ENCODE peak calls at places on chromosome 22, in nine cellular contexts. X is erythroblast; F is AG09309; U is iPS DF 6.9; G is HS-5; W is fibroblast of the conjunctiva; A is SHP77 treated with DMSO at 0.1 percent for 48 hours; H is activated CD4-positive, CD25-positive, alpha-beta regulatory T cell; R is WTC11. S is an unnamed sample.

GRCh38 chr22:41146573-41146972 is 54.2 kb downstream of the EP300 start:
- DNase-seq in X (peak), F (no peak), U (no peak), G (no peak), W (no peak), A (no peak), H (no peak), R (no peak), S (no peak)

GRCh38 chr22:49012695-49013094 is 815.0 kb downstream of the BRD1 start:
- DNase-seq in X (no peak), F (no peak), U (no peak), G (no peak), W (no peak), A (no peak), H (no peak), R (no peak), S (peak)

GRCh38 chr22:41075946-41076345 is 16.4 kb upstream of the EP300 start:
- DNase-seq in X (no peak), F (no peak), U (no peak), G (no peak), W (no peak), A (no peak), H (no peak), R (no peak), S (no peak)

GRCh38 chr22:31083377-31083768 is 2.3 kb downstream of the SMTN start:
- DNase-seq in X (no peak), F (no peak), U (no peak), G (no peak), W (no peak), A (peak), H (no peak), R (no peak), S (peak)

GRCh38 chr22:27930246-27931060 is 11.4 kb upstream of the PITPNB start:
- DNase-seq in X (no peak), F (no peak), U (no peak), G (peak), W (no peak), A (no peak), H (no peak), R (no peak), S (no peak)

GRCh38 chr22:22703715-22704114 is 59.3 kb downstream of the GGTLC2 start:
- DNase-seq in X (no peak), F (no peak), U (no peak), G (no peak), W (peak), A (no peak), H (no peak), R (no peak), S (no peak)

GRCh38 chr22:29351042-29351441 is 35.5 kb upstream of the RASL10A start:
- DNase-seq in X (no peak), F (no peak), U (no peak), G (no peak), W (no peak), A (no peak), H (no peak), R (no peak), S (no peak)

GRCh38 chr22:24289138-24289537 is 18.5 kb downstream of the SPECC1L start:
- DNase-seq in X (no peak), F (peak), U (no peak), G (peak), W (peak), A (no peak), H (no peak), R (no peak), S (no peak)

GRCh38 chr22:20392983-20393704 is 807 bp upstream of the ZNF74 start:
- DNase-seq in X (no peak), F (no peak), U (no peak), G (no peak), W (no peak), A (no peak), H (no peak), R (no peak), S (no peak)

GRCh38 chr22:41106122-41106968 is 14.0 kb downstream of the EP300 start:
- DNase-seq in X (no peak), F (no peak), U (no peak), G (no peak), W (no peak), A (no peak), H (no peak), R (no peak), S (no peak)

GRCh38 chr22:31474743-31475142 is 14.9 kb downstream of the EIF4ENIF1 start:
- DNase-seq in X (no peak), F (peak), U (no peak), G (no peak), W (peak), A (no peak), H (no peak), R (no peak), S (no peak)

GRCh38 chr22:44363980-44364749 is 51.4 kb upstream of the SHISAL1 start:
- DNase-seq in X (no peak), F (no peak), U (no peak), G (no peak), W (no peak), A (no peak), H (no peak), R (no peak), S (peak)

S was measured in aorta.